ENCODE peak calls at places on chromosomes 3 and 15, in six cellular contexts. One of them, this sample, is unnamed.

GRCh38 chr3:115808239-115808638 is 184.9 kb downstream of the GAP43 start:
- DNase-seq in MM.1S: no peak
- DNase-seq in KG1: no peak
- DNase-seq in CD4-positive, alpha-beta memory T cell: no peak
- DNase-seq in heart left ventricle: no peak
- DNase-seq in activated naive CD4-positive, alpha-beta T cell treated with anti-CD3 and anti-CD28 coated beads for 36 hours: no peak
- DNase-seq in this sample: no peak

GRCh38 chr3:58536501-58537411 is at the start of gene ACOX2:
- DNase-seq in MM.1S: no peak
- DNase-seq in KG1: no peak
- DNase-seq in CD4-positive, alpha-beta memory T cell: no peak
- DNase-seq in heart left ventricle: peak; percentile 83
- DNase-seq in activated naive CD4-positive, alpha-beta T cell treated with anti-CD3 and anti-CD28 coated beads for 36 hours: no peak
- DNase-seq in this sample: no peak

GRCh38 chr3:150945226-150945625 is 27.3 kb downstream of the CLRN1 start:
- DNase-seq in MM.1S: no peak
- DNase-seq in KG1: no peak
- DNase-seq in CD4-positive, alpha-beta memory T cell: no peak
- DNase-seq in heart left ventricle: no peak
- DNase-seq in activated naive CD4-positive, alpha-beta T cell treated with anti-CD3 and anti-CD28 coated beads for 36 hours: no peak
- DNase-seq in this sample: no peak

GRCh38 chr15:78103406-78104118 is 11.2 kb downstream of the SH2D7 start:
- DNase-seq in MM.1S: peak; percentile 38
- DNase-seq in KG1: peak; percentile 36
- DNase-seq in CD4-positive, alpha-beta memory T cell: peak; percentile 59
- DNase-seq in heart left ventricle: no peak
- DNase-seq in activated naive CD4-positive, alpha-beta T cell treated with anti-CD3 and anti-CD28 coated beads for 36 hours: peak; percentile 87
- DNase-seq in this sample: no peak

GRCh38 chr3:169387751-169388696 is 275.5 kb downstream of the MECOM start:
- DNase-seq in MM.1S: peak; percentile 4
- DNase-seq in KG1: no peak
- DNase-seq in CD4-positive, alpha-beta memory T cell: no peak
- DNase-seq in heart left ventricle: peak; percentile 58
- DNase-seq in activated naive CD4-positive, alpha-beta T cell treated with anti-CD3 and anti-CD28 coated beads for 36 hours: peak; percentile 2
- DNase-seq in this sample: no peak

GRCh38 chr15:99029358-99029871 is 21.8 kb upstream of the PGPEP1L start:
- DNase-seq in MM.1S: no peak
- DNase-seq in KG1: no peak
- DNase-seq in CD4-positive, alpha-beta memory T cell: no peak
- DNase-seq in heart left ventricle: no peak
- DNase-seq in activated naive CD4-positive, alpha-beta T cell treated with anti-CD3 and anti-CD28 coated beads for 36 hours: no peak
- DNase-seq in this sample: no peak

GRCh38 chr15:35690698-35691116 is 144.7 kb upstream of the DPH6 start:
- DNase-seq in MM.1S: no peak
- DNase-seq in KG1: no peak
- DNase-seq in CD4-positive, alpha-beta memory T cell: no peak
- DNase-seq in heart left ventricle: no peak
- DNase-seq in activated naive CD4-positive, alpha-beta T cell treated with anti-CD3 and anti-CD28 coated beads for 36 hours: no peak
- DNase-seq in this sample: no peak

GRCh38 chr3:57949779-57950618 is 58.2 kb upstream of the FLNB start:
- DNase-seq in MM.1S: no peak
- DNase-seq in KG1: no peak
- DNase-seq in CD4-positive, alpha-beta memory T cell: no peak
- DNase-seq in heart left ventricle: no peak
- DNase-seq in activated naive CD4-positive, alpha-beta T cell treated with anti-CD3 and anti-CD28 coated beads for 36 hours: no peak
- DNase-seq in this sample: no peak

GRCh38 chr3:104273046-104273649 is 1093.6 kb upstream of the ALCAM start:
- DNase-seq in MM.1S: peak; percentile 23
- DNase-seq in KG1: no peak
- DNase-seq in CD4-positive, alpha-beta memory T cell: no peak
- DNase-seq in heart left ventricle: no peak
- DNase-seq in activated naive CD4-positive, alpha-beta T cell treated with anti-CD3 and anti-CD28 coated beads for 36 hours: no peak
- DNase-seq in this sample: no peak

GRCh38 chr3:46669191-46669999 is 24.1 kb downstream of the ALS2CL start:
- DNase-seq in MM.1S: no peak
- DNase-seq in KG1: no peak
- DNase-seq in CD4-positive, alpha-beta memory T cell: no peak
- DNase-seq in heart left ventricle: peak; percentile 3
- DNase-seq in activated naive CD4-positive, alpha-beta T cell treated with anti-CD3 and anti-CD28 coated beads for 36 hours: no peak
- DNase-seq in this sample: no peak

GRCh38 chr3:16286161-16286560 is 21.1 kb downstream of the OXNAD1 start:
- DNase-seq in MM.1S: no peak
- DNase-seq in KG1: no peak
- DNase-seq in CD4-positive, alpha-beta memory T cell: peak; percentile 83
- DNase-seq in heart left ventricle: no peak
- DNase-seq in activated naive CD4-positive, alpha-beta T cell treated with anti-CD3 and anti-CD28 coated beads for 36 hours: peak; percentile 85
- DNase-seq in this sample: no peak

GRCh38 chr15:59147666-59148065 is 42.7 kb downstream of the CCNB2 start:
- DNase-seq in MM.1S: no peak
- DNase-seq in KG1: no peak
- DNase-seq in CD4-positive, alpha-beta memory T cell: no peak
- DNase-seq in heart left ventricle: no peak
- DNase-seq in activated naive CD4-positive, alpha-beta T cell treated with anti-CD3 and anti-CD28 coated beads for 36 hours: no peak
- DNase-seq in this sample: no peak

GRCh38 chr3:46078712-46079400 is 51.6 kb upstream of the XCR1 start:
- DNase-seq in MM.1S: peak; percentile 93
- DNase-seq in KG1: peak; percentile 88
- DNase-seq in CD4-positive, alpha-beta memory T cell: peak; percentile 88
- DNase-seq in heart left ventricle: peak; percentile 85
- DNase-seq in activated naive CD4-positive, alpha-beta T cell treated with anti-CD3 and anti-CD28 coated beads for 36 hours: peak; percentile 97
- DNase-seq in this sample: peak; percentile 66

GRCh38 chr3:72446406-72447058 is 401.7 kb downstream of the SHQ1 start:
- DNase-seq in MM.1S: peak; percentile 60
- DNase-seq in KG1: no peak
- DNase-seq in CD4-positive, alpha-beta memory T cell: peak; percentile 43
- DNase-seq in heart left ventricle: no peak
- DNase-seq in activated naive CD4-positive, alpha-beta T cell treated with anti-CD3 and anti-CD28 coated beads for 36 hours: peak; percentile 42
- DNase-seq in this sample: peak; percentile 64

GRCh38 chr3:114329823-114330222 is 36.0 kb downstream of the TIGIT start:
- DNase-seq in MM.1S: no peak
- DNase-seq in KG1: no peak
- DNase-seq in CD4-positive, alpha-beta memory T cell: no peak
- DNase-seq in heart left ventricle: no peak
- DNase-seq in activated naive CD4-positive, alpha-beta T cell treated with anti-CD3 and anti-CD28 coated beads for 36 hours: no peak
- DNase-seq in this sample: no peak

GRCh38 chr15:47439870-47440155 is 277.5 kb upstream of the SEMA6D start:
- DNase-seq in MM.1S: no peak
- DNase-seq in KG1: no peak
- DNase-seq in CD4-positive, alpha-beta memory T cell: no peak
- DNase-seq in heart left ventricle: no peak
- DNase-seq in activated naive CD4-positive, alpha-beta T cell treated with anti-CD3 and anti-CD28 coated beads for 36 hours: no peak
- DNase-seq in this sample: no peak

GRCh38 chr3:59367150-59367549 is 317.3 kb upstream of the CFAP20DC start:
- DNase-seq in MM.1S: peak; percentile 34
- DNase-seq in KG1: no peak
- DNase-seq in CD4-positive, alpha-beta memory T cell: no peak
- DNase-seq in heart left ventricle: no peak
- DNase-seq in activated naive CD4-positive, alpha-beta T cell treated with anti-CD3 and anti-CD28 coated beads for 36 hours: no peak
- DNase-seq in this sample: no peak

This sample was measured in caudate nucleus.